ENCODE peak calls at places on chromosomes 11 and 22, in four cellular contexts. I is heart left ventricle; S is right atrium auricular region; T is stimulated activated CD4-positive, alpha-beta T cell treated with anti-CD3 and anti-CD28 coated beads, Interleukin-1b, Interleukin-23, amount 100 ng/mL, for 24 hours. Y is an unnamed sample.

GRCh38 chr11:56848105-56848809 is 99.8 kb upstream of the OR9G4 start:
- DNase-seq in I (no peak), T (no peak), S (no peak), Y (no peak)

GRCh38 chr11:58659404-58659803 is 36.9 kb downstream of the CNTF start:
- DNase-seq in I (no peak), S (no peak), T (no peak), Y (no peak)

GRCh38 chr11:92393218-92393617 is 168.6 kb downstream of the FAT3 start:
- DNase-seq in T (no peak), I (no peak), S (no peak), Y (no peak)

GRCh38 chr22:37672920-37673453 is 2.4 kb upstream of the LGALS1 start:
- DNase-seq in T (no peak), I (no peak), S (no peak), Y (no peak)

GRCh38 chr11:45917286-45917622 is 423 bp downstream of the PEX16 start:
- DNase-seq in S (no peak), T (no peak), I (no peak), Y (no peak)

GRCh38 chr22:37803195-37803635 is 4.5 kb upstream of the GCAT start:
- DNase-seq in S (no peak), T (no peak), I (no peak), Y (peak; percentile 8)

GRCh38 chr11:95776859-95777258 is 12.7 kb downstream of the FAM76B start:
- DNase-seq in S (no peak), T (no peak), I (no peak), Y (no peak)

GRCh38 chr11:1943977-1944376 is 3.2 kb upstream of the MRPL23 start:
- DNase-seq in T (no peak), I (peak; percentile 25), S (no peak), Y (no peak)

GRCh38 chr22:28600546-28601143 is 79.0 kb downstream of the TTC28 start:
- DNase-seq in I (no peak), S (no peak), T (no peak), Y (no peak)

GRCh38 chr11:27656320-27656719 is 43.9 kb downstream of the BDNF start:
- DNase-seq in T (no peak), I (no peak), S (no peak), Y (no peak)

GRCh38 chr11:113242767-113243397 is 71.5 kb upstream of the TTC12 start:
- DNase-seq in I (no peak), T (no peak), S (no peak), Y (no peak)

GRCh38 chr11:12989428-12990242 is 19.5 kb upstream of the RASSF10 start:
- DNase-seq in S (no peak), I (no peak), T (no peak), Y (no peak)

GRCh38 chr11:64713781-64714363 is 9.1 kb downstream of the NRXN2 start:
- DNase-seq in T (no peak), I (no peak), S (no peak), Y (no peak)